ENCODE peak calls at places on chromosomes 11 and 22, in seven cellular contexts. One of them, this sample, is unnamed.
A peak's percentile ranks its signal among the peaks of the same experiment; 100 is the strongest.

GRCh38 chr11:2432171-2432621 is 12.1 kb downstream of the TRPM5 start:
- DNase-seq in body of pancreas: no peak
- DNase-seq in GM12891: no peak
- DNase-seq in esophagus squamous epithelium: no peak
- DNase-seq in Peyer's patch: no peak
- DNase-seq in H54: no peak
- DNase-seq in breast epithelium: no peak
- DNase-seq in this sample: no peak

GRCh38 chr11:123301696-123302400 is 106.8 kb upstream of the CLMP start:
- DNase-seq in H54: peak; percentile 50
- DNase-seq in esophagus squamous epithelium: no peak
- DNase-seq in body of pancreas: peak; percentile 62
- DNase-seq in Peyer's patch: peak; percentile 31
- DNase-seq in breast epithelium: peak; percentile 55
- DNase-seq in GM12891: peak; percentile 81
- DNase-seq in this sample: peak; percentile 30

GRCh38 chr11:14300661-14301304 is 58.2 kb downstream of the RRAS2 start:
- DNase-seq in GM12891: no peak
- DNase-seq in breast epithelium: no peak
- DNase-seq in body of pancreas: peak; percentile 63
- DNase-seq in Peyer's patch: peak; percentile 45
- DNase-seq in esophagus squamous epithelium: no peak
- DNase-seq in H54: peak; percentile 39
- DNase-seq in this sample: peak; percentile 66

GRCh38 chr11:126434950-126435335 is 79.5 kb downstream of the ST3GAL4 start:
- DNase-seq in esophagus squamous epithelium: no peak
- DNase-seq in GM12891: no peak
- DNase-seq in breast epithelium: no peak
- DNase-seq in body of pancreas: no peak
- DNase-seq in H54: no peak
- DNase-seq in Peyer's patch: no peak
- DNase-seq in this sample: no peak

GRCh38 chr22:46107089-46107664 is 43.1 kb upstream of the PPARA start:
- DNase-seq in H54: no peak
- DNase-seq in body of pancreas: peak; percentile 95
- DNase-seq in Peyer's patch: no peak
- DNase-seq in GM12891: no peak
- DNase-seq in esophagus squamous epithelium: no peak
- DNase-seq in breast epithelium: peak; percentile 74
- DNase-seq in this sample: no peak

GRCh38 chr11:15629690-15630321 is 515.1 kb downstream of the INSC start:
- DNase-seq in esophagus squamous epithelium: no peak
- DNase-seq in H54: no peak
- DNase-seq in breast epithelium: no peak
- DNase-seq in Peyer's patch: no peak
- DNase-seq in GM12891: no peak
- DNase-seq in body of pancreas: peak; percentile 74
- DNase-seq in this sample: peak; percentile 2

GRCh38 chr11:42870480-42870879 is 441.3 kb upstream of the API5 start:
- DNase-seq in breast epithelium: no peak
- DNase-seq in GM12891: no peak
- DNase-seq in body of pancreas: no peak
- DNase-seq in esophagus squamous epithelium: no peak
- DNase-seq in H54: no peak
- DNase-seq in Peyer's patch: no peak
- DNase-seq in this sample: no peak

GRCh38 chr11:115170133-115170815 is 333.9 kb downstream of the CADM1 start:
- DNase-seq in esophagus squamous epithelium: no peak
- DNase-seq in H54: no peak
- DNase-seq in breast epithelium: no peak
- DNase-seq in Peyer's patch: no peak
- DNase-seq in GM12891: no peak
- DNase-seq in body of pancreas: peak; percentile 45
- DNase-seq in this sample: no peak

GRCh38 chr22:45001653-45002052 is 8.2 kb downstream of the PHF21B start:
- DNase-seq in GM12891: no peak
- DNase-seq in Peyer's patch: no peak
- DNase-seq in H54: no peak
- DNase-seq in esophagus squamous epithelium: no peak
- DNase-seq in body of pancreas: no peak
- DNase-seq in breast epithelium: no peak
- DNase-seq in this sample: no peak

GRCh38 chr11:47768090-47768620 is 1.0 kb upstream of the FNBP4 start:
- DNase-seq in H54: peak; percentile 62
- DNase-seq in body of pancreas: peak; percentile 54
- DNase-seq in GM12891: no peak
- DNase-seq in esophagus squamous epithelium: no peak
- DNase-seq in Peyer's patch: peak; percentile 22
- DNase-seq in breast epithelium: peak; percentile 65
- DNase-seq in this sample: peak; percentile 45

GRCh38 chr11:12413141-12414055 is 36.0 kb downstream of the PARVA start:
- DNase-seq in breast epithelium: no peak
- DNase-seq in Peyer's patch: no peak
- DNase-seq in GM12891: no peak
- DNase-seq in H54: no peak
- DNase-seq in esophagus squamous epithelium: no peak
- DNase-seq in body of pancreas: no peak
- DNase-seq in this sample: no peak

GRCh38 chr11:2927851-2928604 is 1.2 kb downstream of the PHLDA2 start:
- DNase-seq in Peyer's patch: no peak
- DNase-seq in esophagus squamous epithelium: no peak
- DNase-seq in GM12891: no peak
- DNase-seq in body of pancreas: no peak
- DNase-seq in breast epithelium: no peak
- DNase-seq in H54: peak; percentile 84
- DNase-seq in this sample: no peak

GRCh38 chr11:94934362-94934761 is 39.0 kb downstream of the CWC15 start:
- DNase-seq in H54: no peak
- DNase-seq in breast epithelium: no peak
- DNase-seq in Peyer's patch: no peak
- DNase-seq in GM12891: no peak
- DNase-seq in esophagus squamous epithelium: no peak
- DNase-seq in body of pancreas: no peak
- DNase-seq in this sample: no peak

GRCh38 chr22:35611200-35611890 is 5.8 kb downstream of the MB start:
- DNase-seq in Peyer's patch: no peak
- DNase-seq in GM12891: no peak
- DNase-seq in breast epithelium: no peak
- DNase-seq in H54: no peak
- DNase-seq in body of pancreas: no peak
- DNase-seq in esophagus squamous epithelium: no peak
- DNase-seq in this sample: no peak

GRCh38 chr22:23534201-23534850 is 45.8 kb downstream of the IGLL1 start:
- DNase-seq in esophagus squamous epithelium: no peak
- DNase-seq in body of pancreas: no peak
- DNase-seq in Peyer's patch: no peak
- DNase-seq in GM12891: no peak
- DNase-seq in H54: no peak
- DNase-seq in breast epithelium: peak; percentile 50
- DNase-seq in this sample: no peak

GRCh38 chr11:13366266-13367026 is 88.9 kb downstream of the BMAL1 start:
- DNase-seq in esophagus squamous epithelium: no peak
- DNase-seq in H54: no peak
- DNase-seq in breast epithelium: no peak
- DNase-seq in GM12891: no peak
- DNase-seq in body of pancreas: no peak
- DNase-seq in Peyer's patch: no peak
- DNase-seq in this sample: no peak

GRCh38 chr11:83194284-83195175 is 1.0 kb downstream of the ANKRD42 start:
- DNase-seq in GM12891: peak; percentile 33
- DNase-seq in H54: peak; percentile 52
- DNase-seq in Peyer's patch: peak; percentile 68
- DNase-seq in body of pancreas: peak; percentile 64
- DNase-seq in esophagus squamous epithelium: no peak
- DNase-seq in breast epithelium: peak; percentile 59
- DNase-seq in this sample: peak; percentile 80
- TF ChIP-seq POLR2A in GM12891: no peak
- TF ChIP-seq POLR2A in H54: peak; percentile 49
- TF ChIP-seq POLR2A in Peyer's patch: peak; percentile 10
- TF ChIP-seq POLR2A in body of pancreas: no peak
- TF ChIP-seq POLR2A in esophagus squamous epithelium: no peak
- TF ChIP-seq POLR2A in breast epithelium: peak; percentile 54
- TF ChIP-seq POLR2A in this sample: no peak

GRCh38 chr11:66548041-66548440 is 1.3 kb downstream of the ACTN3 start:
- DNase-seq in esophagus squamous epithelium: no peak
- DNase-seq in GM12891: no peak
- DNase-seq in breast epithelium: no peak
- DNase-seq in H54: no peak
- DNase-seq in Peyer's patch: no peak
- DNase-seq in body of pancreas: no peak
- DNase-seq in this sample: no peak

GRCh38 chr11:66550887-66551286 is 4.2 kb downstream of the ACTN3 start:
- DNase-seq in H54: no peak
- DNase-seq in esophagus squamous epithelium: no peak
- DNase-seq in breast epithelium: no peak
- DNase-seq in Peyer's patch: no peak
- DNase-seq in body of pancreas: no peak
- DNase-seq in GM12891: no peak
- DNase-seq in this sample: no peak

GRCh38 chr11:66549696-66550095 is 3.0 kb downstream of the ACTN3 start:
- DNase-seq in body of pancreas: no peak
- DNase-seq in GM12891: no peak
- DNase-seq in esophagus squamous epithelium: no peak
- DNase-seq in Peyer's patch: no peak
- DNase-seq in H54: no peak
- DNase-seq in breast epithelium: no peak
- DNase-seq in this sample: no peak

GRCh38 chr11:66547662-66548009 is 933 bp downstream of the ACTN3 start:
- DNase-seq in breast epithelium: no peak
- DNase-seq in H54: no peak
- DNase-seq in GM12891: no peak
- DNase-seq in Peyer's patch: no peak
- DNase-seq in body of pancreas: no peak
- DNase-seq in esophagus squamous epithelium: no peak
- DNase-seq in this sample: no peak

DNA sequence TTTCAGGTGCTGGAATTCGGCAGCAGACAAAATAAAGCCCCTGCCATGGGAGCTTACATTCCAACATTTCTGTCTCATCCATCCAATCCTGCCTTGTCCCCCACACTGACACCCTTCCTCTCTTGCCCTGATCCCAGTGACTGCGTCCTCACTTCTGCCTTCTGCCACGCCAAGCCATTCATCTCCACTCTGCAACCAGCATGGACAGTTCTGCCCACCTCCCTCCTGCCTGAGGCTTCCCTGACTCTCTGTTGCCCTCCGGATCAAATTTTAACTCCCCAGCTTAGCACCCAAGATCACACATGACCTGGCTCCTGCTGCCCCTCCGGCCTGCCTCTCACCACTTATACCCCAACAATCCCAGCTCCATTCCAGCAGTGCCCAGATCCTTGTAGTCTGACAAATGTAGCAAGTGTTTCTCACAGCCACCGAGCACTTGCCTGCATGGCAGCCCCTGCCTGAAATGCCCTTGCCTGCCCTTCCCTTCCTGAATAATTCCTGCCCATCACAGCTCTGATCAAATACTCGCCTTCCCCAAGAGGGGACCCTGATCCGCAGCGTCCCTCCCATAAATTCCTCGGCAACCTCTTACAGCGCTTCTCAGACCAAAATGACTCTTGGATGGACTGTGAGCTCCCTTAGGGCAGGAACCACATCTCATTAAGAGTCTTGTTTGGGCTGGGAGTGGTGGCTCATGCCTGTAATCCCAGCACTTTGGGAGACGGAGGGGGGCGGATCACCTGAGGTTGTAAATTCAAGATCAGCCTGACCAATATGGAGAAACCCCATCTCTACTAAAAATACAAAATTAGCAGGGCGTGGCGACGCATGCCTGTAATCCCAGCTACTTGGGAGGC is 2.3 kb downstream of the ACTN3 start:
- DNase-seq in H54: no peak
- DNase-seq in esophagus squamous epithelium: no peak
- DNase-seq in body of pancreas: no peak
- DNase-seq in breast epithelium: no peak
- DNase-seq in GM12891: no peak
- DNase-seq in Peyer's patch: no peak
- DNase-seq in this sample: no peak
- TF ChIP-seq POLR2A in H54: no peak
- TF ChIP-seq POLR2A in esophagus squamous epithelium: no peak
- TF ChIP-seq POLR2A in body of pancreas: no peak
- TF ChIP-seq POLR2A in breast epithelium: no peak
- TF ChIP-seq POLR2A in GM12891: no peak
- TF ChIP-seq POLR2A in Peyer's patch: no peak
- TF ChIP-seq POLR2A in this sample: no peak

GRCh38 chr11:67466367-67466766 is 2.7 kb downstream of the TMEM134 start:
- DNase-seq in Peyer's patch: no peak
- DNase-seq in esophagus squamous epithelium: no peak
- DNase-seq in breast epithelium: no peak
- DNase-seq in H54: no peak
- DNase-seq in body of pancreas: peak; percentile 42
- DNase-seq in GM12891: no peak
- DNase-seq in this sample: no peak

GRCh38 chr11:67466962-67467771 is 1.9 kb downstream of the TMEM134 start:
- DNase-seq in H54: no peak
- DNase-seq in esophagus squamous epithelium: no peak
- DNase-seq in breast epithelium: no peak
- DNase-seq in Peyer's patch: no peak
- DNase-seq in GM12891: no peak
- DNase-seq in body of pancreas: no peak
- DNase-seq in this sample: no peak

GRCh38 chr11:67468835-67469811 is at the start of gene TMEM134:
- DNase-seq in breast epithelium: peak; percentile 94
- DNase-seq in body of pancreas: peak; percentile 91
- DNase-seq in H54: peak; percentile 93
- DNase-seq in GM12891: peak; percentile 94
- DNase-seq in Peyer's patch: peak; percentile 93
- DNase-seq in esophagus squamous epithelium: peak; percentile 38
- DNase-seq in this sample: peak; percentile 96

GRCh38 chr11:67468509-67468834 is 579 bp downstream of the TMEM134 start:
- DNase-seq in breast epithelium: no peak
- DNase-seq in esophagus squamous epithelium: no peak
- DNase-seq in Peyer's patch: no peak
- DNase-seq in body of pancreas: no peak
- DNase-seq in GM12891: no peak
- DNase-seq in H54: no peak
- DNase-seq in this sample: peak; percentile 51

DNA sequence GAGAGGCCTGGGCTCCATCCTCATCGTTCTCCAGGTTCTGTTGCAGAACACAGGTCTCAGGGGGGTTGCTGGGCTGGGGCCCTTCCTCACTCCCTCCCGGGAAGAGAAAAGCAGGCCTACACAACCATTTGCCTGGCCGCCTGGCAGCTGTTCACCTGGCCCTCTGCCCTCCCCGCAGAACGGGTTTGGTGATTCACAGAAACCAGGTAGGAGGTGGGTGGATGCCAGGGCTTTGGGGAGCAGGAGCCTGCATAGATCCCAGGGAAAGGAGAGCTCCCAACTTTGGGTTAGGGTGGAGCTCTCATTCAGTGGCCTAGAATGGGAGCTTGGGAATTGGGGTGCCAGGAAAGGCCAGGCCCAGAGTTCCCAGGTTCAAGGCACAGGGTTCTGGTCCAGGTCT is 995 bp downstream of the TMEM134 start:
- DNase-seq in body of pancreas: peak; percentile 98
- DNase-seq in breast epithelium: peak; percentile 98
- DNase-seq in Peyer's patch: no peak
- DNase-seq in esophagus squamous epithelium: no peak
- DNase-seq in H54: no peak
- DNase-seq in GM12891: no peak
- DNase-seq in this sample: no peak
- TF ChIP-seq POLR2A in body of pancreas: peak; percentile 59
- TF ChIP-seq POLR2A in breast epithelium: no peak
- TF ChIP-seq POLR2A in Peyer's patch: no peak
- TF ChIP-seq POLR2A in esophagus squamous epithelium: no peak
- TF ChIP-seq POLR2A in H54: no peak
- TF ChIP-seq POLR2A in GM12891: no peak
- TF ChIP-seq POLR2A in this sample: no peak

GRCh38 chr22:21652010-21652546 is 10.0 kb downstream of the SDF2L1 start:
- DNase-seq in Peyer's patch: peak; percentile 88
- DNase-seq in GM12891: peak; percentile 96
- DNase-seq in body of pancreas: peak; percentile 75
- DNase-seq in esophagus squamous epithelium: peak; percentile 25
- DNase-seq in breast epithelium: peak; percentile 85
- DNase-seq in H54: peak; percentile 90
- DNase-seq in this sample: peak; percentile 85
- TF ChIP-seq POLR2A in Peyer's patch: no peak
- TF ChIP-seq POLR2A in GM12891: peak; percentile 61
- TF ChIP-seq POLR2A in body of pancreas: no peak
- TF ChIP-seq POLR2A in esophagus squamous epithelium: no peak
- TF ChIP-seq POLR2A in breast epithelium: no peak
- TF ChIP-seq POLR2A in H54: peak; percentile 57
- TF ChIP-seq POLR2A in this sample: no peak

This sample was measured in erythroblast.